ENCODE peak calls at places on chromosome 17, in six cellular contexts. Q is spleen, J is prostate gland, I is HCT116, P is upper lobe of left lung, Y is stomach. G is an unnamed sample.

GRCh38 chr17:64615025-64615677 is 47.0 kb downstream of the SMURF2 start:
- DNase-seq in Q (no peak), J (no peak), P (no peak), Y (no peak), I (no peak), G (no peak)

GRCh38 chr17:48002208-48002919 is 31.5 kb downstream of the CDK5RAP3 start:
- DNase-seq in I (no peak), Y (no peak), P (no peak), Q (no peak), J (no peak), G (no peak)

GRCh38 chr17:76530826-76531500 is 6.5 kb downstream of the CYGB start:
- DNase-seq in J (no peak), P (no peak), I (no peak), Q (no peak), Y (no peak), G (no peak)

GRCh38 chr17:72393553-72393952 is 272.7 kb downstream of the SOX9 start:
- DNase-seq in I (peak), Y (no peak), J (no peak), P (no peak), Q (no peak), G (no peak)

GRCh38 chr17:45096141-45096540 is 35.0 kb downstream of the NMT1 start:
- DNase-seq in J (no peak), I (peak), Y (no peak), P (no peak), Q (no peak), G (no peak)

GRCh38 chr17:74052993-74053744 is 150.3 kb upstream of the RPL38 start:
- DNase-seq in Y (no peak), Q (no peak), J (no peak), I (no peak), P (no peak), G (no peak)

GRCh38 chr17:58002973-58003372 is 4.1 kb downstream of the SRSF1 start:
- DNase-seq in J (no peak), I (no peak), Q (no peak), P (no peak), Y (no peak), G (no peak)

GRCh38 chr17:83151442-83152220 is 72.2 kb downstream of the METRNL start:
- DNase-seq in P (peak), Q (peak), I (no peak), J (no peak), Y (no peak), G (no peak)

GRCh38 chr17:49455226-49455968 is 39.7 kb upstream of the NGFR start:
- DNase-seq in I (no peak), J (no peak), P (no peak), Q (no peak), Y (no peak), G (no peak)

GRCh38 chr17:46274238-46274637 is 20.7 kb upstream of the LRRC37A start:
- DNase-seq in Q (no peak), I (no peak), J (no peak), P (no peak), Y (no peak), G (no peak)

GRCh38 chr17:50177983-50178834 is 12.4 kb downstream of the SGCA start:
- DNase-seq in J (peak), I (peak), Y (peak), Q (peak), P (peak), G (peak)

GRCh38 chr17:64424318-64424717 is 24.6 kb upstream of the MILR1 start:
- DNase-seq in P (no peak), Q (no peak), Y (no peak), J (no peak), I (no peak), G (no peak)

GRCh38 chr17:65261682-65262636 is 124.8 kb downstream of the RGS9 start:
- DNase-seq in Y (no peak), I (no peak), J (no peak), P (no peak), Q (no peak), G (no peak)

GRCh38 chr17:36671144-36671543 is 69.8 kb downstream of the MRM1 start:
- DNase-seq in P (no peak), J (no peak), I (no peak), Y (no peak), Q (no peak), G (no peak)

GRCh38 chr17:49210158-49211029 is at the start of the genes ABI3 and GNGT2:
- DNase-seq in P (peak), Y (peak), Q (peak), I (no peak), J (no peak), G (peak)

GRCh38 chr17:61702450-61702849 is 111.4 kb upstream of the NACA2 start:
- DNase-seq in J (no peak), Q (no peak), Y (no peak), P (no peak), I (no peak), G (no peak)

GRCh38 chr17:17983376-17983775 is 10.7 kb downstream of the DRC3 start:
- DNase-seq in P (no peak), J (peak), Q (no peak), Y (peak), I (no peak), G (no peak)

GRCh38 chr17:15649861-15650391 is 30.4 kb upstream of the FBXW10B start:
- DNase-seq in I (peak), Q (no peak), P (no peak), J (no peak), Y (peak), G (no peak)

GRCh38 chr17:14011740-14012405 is 57.4 kb upstream of the COX10 start:
- DNase-seq in I (no peak), Y (no peak), P (no peak), J (peak), Q (no peak), G (no peak)

GRCh38 chr17:15952916-15953865 is 8.3 kb downstream of the ADORA2B start:
- DNase-seq in P (peak), Y (no peak), I (no peak), Q (peak), J (no peak), G (no peak)

GRCh38 chr17:75910699-75911098 is 6.0 kb upstream of the MRPL38 start:
- DNase-seq in P (no peak), Y (peak), Q (no peak), J (peak), I (no peak), G (no peak)

GRCh38 chr17:49224198-49224996 is 6.2 kb downstream of the PHOSPHO1 start:
- DNase-seq in I (no peak), Y (peak), P (peak), Q (peak), J (peak), G (no peak)

GRCh38 chr17:50681260-50682200 is 26.2 kb downstream of the ANKRD40 start:
- DNase-seq in P (no peak), I (peak), Q (peak), J (peak), Y (no peak), G (no peak)

GRCh38 chr17:4369557-4370230 is 3.2 kb upstream of the UBE2G1 start:
- DNase-seq in Y (no peak), I (no peak), J (no peak), P (no peak), Q (peak), G (no peak)

GRCh38 chr17:41178843-41179616 is 1.0 kb upstream of the KRTAP4-2 start:
- DNase-seq in Y (no peak), I (no peak), Q (no peak), J (no peak), P (no peak), G (no peak)

GRCh38 chr17:4604111-4604644 is 19.8 kb downstream of the SMTNL2 start:
- DNase-seq in Y (peak), J (no peak), I (no peak), Q (peak), P (no peak), G (no peak)

GRCh38 chr17:14845562-14846335 is 419.4 kb downstream of the PMP22 start:
- DNase-seq in Y (no peak), J (peak), Q (no peak), I (no peak), P (no peak), G (no peak)

GRCh38 chr17:8268550-8269298 is 19.6 kb downstream of the PFAS start:
- DNase-seq in I (no peak), Q (no peak), J (no peak), P (peak), Y (no peak), G (no peak)
- TF ChIP-seq POLR2AphosphoS5 in I (no peak), Q (no peak), J (no peak), P (no peak), Y (no peak), G (no peak)

GRCh38 chr17:1029196-1029911 is 32.4 kb downstream of the TIMM22 start:
- DNase-seq in J (no peak), Q (no peak), I (no peak), Y (no peak), P (no peak), G (no peak)

GRCh38 chr17:1029912-1030656 is 33.2 kb downstream of the TIMM22 start:
- DNase-seq in Y (no peak), P (no peak), J (no peak), Q (no peak), I (no peak), G (no peak)

GRCh38 chr17:1032391-1032790 is 35.5 kb downstream of the TIMM22 start:
- DNase-seq in J (no peak), Y (no peak), P (no peak), Q (no peak), I (no peak), G (no peak)

GRCh38 chr17:1031711-1032110 is 34.8 kb downstream of the TIMM22 start:
- DNase-seq in Y (no peak), J (peak), P (peak), I (no peak), Q (no peak), G (no peak)

DNA sequence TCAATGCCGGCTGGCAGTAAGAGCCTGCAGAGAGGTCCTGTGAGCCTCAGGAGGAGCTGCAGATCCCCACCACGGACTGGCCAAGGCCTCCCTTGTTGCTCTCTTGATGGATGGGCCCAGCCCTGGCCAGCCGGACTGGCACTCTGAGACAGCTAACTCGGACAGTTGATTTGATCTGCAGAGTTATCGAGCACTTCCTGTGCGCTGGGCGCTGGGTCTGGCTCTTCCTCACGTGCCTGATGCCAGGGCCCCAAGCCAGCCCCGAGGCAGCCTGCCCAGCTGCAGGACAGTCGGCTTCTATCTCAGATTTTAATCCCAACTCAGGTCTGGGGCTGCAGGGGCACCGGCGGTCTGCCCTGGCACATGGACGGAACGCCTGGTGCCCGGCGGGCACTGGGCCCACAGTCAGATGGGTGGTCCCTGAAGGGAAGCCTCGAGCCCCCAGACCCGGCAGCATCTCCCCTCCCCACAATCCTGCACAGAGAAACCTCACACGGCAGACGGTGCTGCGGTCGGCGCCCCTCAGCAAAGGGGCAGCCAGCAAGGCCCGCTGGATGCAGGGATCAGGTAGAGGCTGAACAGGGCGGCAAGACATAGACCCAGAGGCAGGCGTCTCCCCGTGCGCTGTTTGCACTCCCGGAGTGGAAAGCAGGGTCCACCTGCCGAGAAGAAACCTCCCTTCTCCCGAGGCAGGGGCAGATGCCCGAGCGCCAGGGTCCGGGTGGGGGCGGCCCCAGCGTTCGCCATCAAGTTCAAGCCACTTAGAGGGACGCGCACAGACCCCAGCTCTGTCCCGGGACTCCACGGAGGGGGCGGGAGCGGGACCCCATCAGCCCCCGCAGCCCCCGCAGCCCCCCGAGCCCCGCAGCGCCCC is 34.0 kb downstream of the TIMM22 start:
- DNase-seq in I (no peak), Q (no peak), P (peak), Y (no peak), J (peak), G (no peak)
- TF ChIP-seq POLR2A in I (no peak), Q (no peak), P (no peak), Y (no peak), J (no peak), G (no peak)

GRCh38 chr17:33786478-33786877 is 468.6 kb upstream of the CCL2 start:
- DNase-seq in Q (no peak), P (no peak), I (no peak), Y (no peak), J (no peak), G (no peak)

GRCh38 chr17:33779399-33779697 is 475.7 kb upstream of the CCL2 start:
- DNase-seq in J (no peak), Y (no peak), P (no peak), I (no peak), Q (no peak), G (no peak)

DNA sequence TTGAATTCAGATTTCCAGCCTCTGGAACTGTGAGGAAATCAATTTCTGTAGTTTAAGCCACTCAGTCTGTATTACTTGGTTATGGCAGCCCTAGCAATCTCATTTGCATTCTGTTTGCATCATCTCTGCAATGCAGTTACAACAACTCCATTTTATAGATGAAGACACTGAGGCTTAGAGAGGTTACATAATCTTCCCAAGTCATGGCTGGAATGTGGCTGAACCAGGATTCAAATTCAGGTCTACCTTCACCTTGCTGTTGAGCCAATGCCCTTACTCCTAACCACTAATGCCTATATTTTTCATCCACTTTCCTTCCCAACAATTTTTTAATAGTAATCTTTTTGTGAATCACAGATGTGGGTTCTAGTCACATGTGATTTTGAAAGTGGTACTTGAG is 469.8 kb upstream of the CCL2 start:
- DNase-seq in Y (no peak), P (no peak), Q (no peak), J (no peak), I (no peak), G (no peak)
- TF ChIP-seq POLR2AphosphoS5 in Y (no peak), P (no peak), Q (no peak), J (no peak), I (no peak), G (no peak)

GRCh38 chr17:2386400-2387085 is 14.3 kb downstream of the MNT start:
- DNase-seq in J (no peak), Y (peak), P (peak), Q (no peak), I (no peak), G (no peak)

GRCh38 chr17:2388020-2388704 is 12.7 kb downstream of the MNT start:
- DNase-seq in J (no peak), P (peak), I (no peak), Q (no peak), Y (no peak), G (no peak)

GRCh38 chr17:2385240-2386202 is 15.3 kb downstream of the MNT start:
- DNase-seq in Q (no peak), P (peak), J (no peak), Y (no peak), I (no peak), G (no peak)

GRCh38 chr17:2388705-2389099 is 12.2 kb downstream of the MNT start:
- DNase-seq in Y (no peak), I (no peak), Q (no peak), J (no peak), P (no peak), G (no peak)

GRCh38 chr17:2387086-2388019 is 13.5 kb downstream of the MNT start:
- DNase-seq in Y (no peak), Q (no peak), J (no peak), P (peak), I (no peak), G (no peak)
- TF ChIP-seq POLR2A in Y (no peak), Q (no peak), J (no peak), P (no peak), I (no peak), G (no peak)

GRCh38 chr17:9470171-9470570 is 105.4 kb downstream of the STX8 start:
- DNase-seq in I (no peak), P (no peak), J (no peak), Q (no peak), Y (no peak), G (no peak)

GRCh38 chr17:9467518-9467917 is 108.1 kb downstream of the STX8 start:
- DNase-seq in Q (no peak), Y (no peak), I (no peak), J (no peak), P (no peak), G (no peak)

GRCh38 chr17:9468532-9468931 is 107.1 kb downstream of the STX8 start:
- DNase-seq in I (no peak), Q (peak), Y (no peak), J (no peak), P (peak), G (no peak)

GRCh38 chr17:9468937-9469336 is 106.7 kb downstream of the STX8 start:
- DNase-seq in Q (no peak), I (no peak), J (no peak), P (no peak), Y (no peak), G (no peak)

DNA sequence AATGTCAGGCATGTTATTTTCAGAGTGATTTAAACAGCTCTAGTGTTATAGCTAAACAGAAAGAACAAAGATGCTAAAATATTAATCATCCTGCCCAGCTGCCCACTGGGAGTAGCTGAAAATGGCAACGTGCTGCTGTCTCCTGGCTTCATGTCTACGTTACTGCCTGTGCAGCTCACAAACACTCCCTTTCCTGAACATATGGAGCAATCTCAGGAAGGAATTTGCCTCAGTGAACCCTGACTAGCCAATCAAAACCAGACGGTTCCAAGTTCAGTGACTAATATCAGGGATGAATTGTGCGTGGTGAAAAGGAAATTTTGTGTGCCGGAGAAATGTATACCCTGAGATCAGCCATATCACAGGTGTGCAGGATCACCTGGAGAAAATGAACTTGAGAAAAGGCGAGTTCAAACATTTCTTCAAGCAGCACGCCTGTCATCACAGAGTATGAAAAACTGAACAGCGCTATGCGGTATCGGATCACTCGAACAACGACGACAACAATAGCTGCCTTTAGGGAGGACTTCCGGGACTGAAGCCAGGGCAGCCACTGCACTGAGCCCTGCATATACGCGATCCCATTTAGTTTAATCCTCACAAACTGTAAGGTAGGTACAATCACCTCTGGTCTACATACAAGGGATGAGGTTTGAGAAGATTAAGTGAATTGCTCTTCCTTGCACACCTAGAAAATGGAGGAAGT is 110.3 kb downstream of the STX8 start:
- DNase-seq in I (no peak), Y (no peak), J (no peak), Q (no peak), P (no peak), G (no peak)
- TF ChIP-seq POLR2AphosphoS5 in I (no peak), Y (peak), J (no peak), Q (no peak), P (no peak), G (no peak)

GRCh38 chr17:81636505-81637288 is at the start of the genes NPLOC4 and TSPAN10:
- DNase-seq in Q (peak), J (peak), I (peak), Y (peak), P (peak), G (peak)
- TF ChIP-seq POLR2A in Q (peak), J (peak), I (peak), Y (no peak), P (no peak), G (peak)

DNA sequence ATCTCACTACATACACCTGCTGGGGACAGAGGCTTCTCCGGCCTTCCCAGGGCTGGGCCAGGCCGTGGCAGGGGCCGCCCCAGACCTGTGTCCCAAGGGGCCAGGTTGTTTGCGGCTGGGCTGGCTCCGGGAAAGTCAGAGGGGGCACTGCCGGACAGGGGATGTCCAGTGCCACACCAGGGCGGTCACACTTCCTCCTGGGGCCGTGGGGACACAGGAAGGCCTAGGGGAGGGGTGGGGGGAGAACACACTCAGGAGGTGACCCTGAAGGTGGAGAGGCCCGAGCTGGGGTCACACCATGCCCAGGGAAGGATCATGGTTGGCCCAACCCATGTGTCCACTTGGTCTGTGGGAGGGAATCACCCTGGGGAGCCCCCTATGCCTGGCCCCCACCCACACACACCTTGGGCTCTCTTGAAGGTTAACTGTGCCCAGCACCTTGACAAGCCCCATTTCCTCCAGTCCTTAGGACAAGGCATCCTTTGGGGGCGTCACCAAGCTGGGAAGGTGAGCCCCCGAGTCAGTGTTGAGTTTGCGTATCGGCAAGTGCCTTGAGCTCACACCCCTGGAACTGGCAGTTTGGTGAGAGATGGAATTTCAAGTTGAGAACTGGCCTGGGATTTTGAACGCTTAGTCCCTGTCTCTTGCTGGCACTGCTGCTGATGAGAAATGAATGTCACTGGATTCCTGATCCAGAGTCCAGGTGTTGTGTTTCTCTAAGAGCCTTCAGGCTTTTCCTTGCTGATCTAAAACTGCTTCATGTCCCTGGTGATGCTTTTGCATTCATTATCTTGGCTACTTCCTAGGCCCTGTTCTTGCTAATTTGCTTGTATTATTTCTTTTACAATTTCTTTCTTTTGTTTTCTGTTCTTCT is 7.7 kb upstream of the ACTG1 start:
- DNase-seq in Q (peak), J (no peak), I (no peak), P (peak), Y (no peak), G (no peak)
- TF ChIP-seq POLR2AphosphoS5 in Q (no peak), J (no peak), I (no peak), P (no peak), Y (no peak), G (no peak)

G was measured in GM12892.